ENCODE peak calls at places on chromosomes 6 and 20, in four cellular contexts. F, K, Q and I are unnamed samples.

GRCh38 chr20:59752704-59753460 is 148.5 kb downstream of the PHACTR3 start:
- DNase-seq in F (no peak), K (no peak), Q (peak), I (no peak)

GRCh38 chr20:53100476-53100911 is 128.3 kb downstream of the TSHZ2 start:
- DNase-seq in F (no peak), K (no peak), Q (no peak), I (no peak)

GRCh38 chr20:59958626-59959025 is 403 bp downstream of the CDH26 start:
- DNase-seq in F (no peak), K (no peak), Q (no peak), I (no peak)

GRCh38 chr20:55213653-55214052 is 738.3 kb downstream of the DOK5 start:
- DNase-seq in F (no peak), K (no peak), Q (no peak), I (no peak)

GRCh38 chr20:32445539-32446273 is 87.6 kb downstream of the ASXL1 start:
- DNase-seq in F (no peak), K (no peak), Q (no peak), I (peak)

GRCh38 chr20:58340151-58340550 is 30.6 kb downstream of the RAB22A start:
- DNase-seq in F (no peak), K (no peak), Q (no peak), I (no peak)

GRCh38 chr6:3449750-3450305 is 7.0 kb downstream of the SLC22A23 start:
- DNase-seq in F (no peak), K (no peak), Q (peak), I (no peak)

GRCh38 chr6:123962508-123962907 is 158.8 kb downstream of the NKAIN2 start:
- DNase-seq in F (no peak), K (peak), Q (no peak), I (no peak)

GRCh38 chr6:116352515-116353471 is 18.0 kb upstream of the DSE start:
- DNase-seq in F (no peak), K (no peak), Q (peak), I (no peak)

GRCh38 chr20:21102691-21103311 is 3.4 kb downstream of the LINC00237 start:
- DNase-seq in F (peak), K (no peak), Q (no peak), I (no peak)

GRCh38 chr6:90202156-90202555 is 94.5 kb downstream of the BACH2 start:
- DNase-seq in F (no peak), K (no peak), Q (no peak), I (no peak)

GRCh38 chr6:41268478-41268877 is 18.0 kb downstream of the TREM1 start:
- DNase-seq in F (peak), K (no peak), Q (no peak), I (no peak)

GRCh38 chr20:16955971-16956370 is 207.8 kb downstream of the OTOR start:
- DNase-seq in F (no peak), K (no peak), Q (no peak), I (no peak)

GRCh38 chr6:35719830-35720733 is 16.8 kb upstream of the ARMC12 start:
- DNase-seq in F (peak), K (no peak), Q (peak), I (no peak)

GRCh38 chr20:36183155-36183944 is 28.8 kb downstream of the EPB41L1 start:
- DNase-seq in F (no peak), K (peak), Q (no peak), I (peak)

GRCh38 chr6:15675537-15676170 is 12.8 kb upstream of the DTNBP1 start:
- DNase-seq in F (no peak), K (no peak), Q (no peak), I (no peak)

GRCh38 chr20:1819311-1820136 is 75.7 kb upstream of the SIRPA start:
- DNase-seq in F (no peak), K (no peak), Q (no peak), I (no peak)

GRCh38 chr20:59751075-59751711 is 146.9 kb downstream of the PHACTR3 start:
- DNase-seq in F (peak), K (peak), Q (peak), I (peak)

GRCh38 chr6:6640915-6641314 is 52.4 kb downstream of the LY86 start:
- DNase-seq in F (no peak), K (no peak), Q (no peak), I (no peak)

GRCh38 chr6:4170297-4170696 is 34.9 kb upstream of the ECI2 start:
- DNase-seq in F (peak), K (no peak), Q (no peak), I (no peak)

GRCh38 chr20:17657898-17658647 is 24.0 kb downstream of the RRBP1 start:
- DNase-seq in F (no peak), K (no peak), Q (no peak), I (no peak)

GRCh38 chr6:160013987-160014868 is 45.3 kb downstream of the IGF2R start:
- DNase-seq in F (no peak), K (peak), Q (no peak), I (no peak)

GRCh38 chr6:137821486-137821885 is 45.6 kb upstream of the TNFAIP3 start:
- DNase-seq in F (no peak), K (no peak), Q (no peak), I (no peak)

GRCh38 chr6:1136415-1136774 is 175.5 kb upstream of the FOXQ1 start:
- DNase-seq in F (no peak), K (no peak), Q (no peak), I (no peak)

GRCh38 chr6:25961619-25962367 is 809 bp upstream of the TRIM38 start:
- DNase-seq in F (no peak), K (peak), Q (no peak), I (peak)

GRCh38 chr20:33995053-33995816 is 1.5 kb downstream of the RALY start:
- DNase-seq in F (no peak), K (no peak), Q (no peak), I (no peak)
- TF ChIP-seq HDAC2 in F (no peak), K (no peak), Q (no peak), I (no peak)

GRCh38 chr6:20630617-20631448 is 96.6 kb downstream of the CDKAL1 start:
- DNase-seq in F (no peak), K (peak), Q (peak), I (no peak)

GRCh38 chr6:20629509-20629908 is 95.3 kb downstream of the CDKAL1 start:
- DNase-seq in F (no peak), K (no peak), Q (no peak), I (no peak)

GRCh38 chr6:20630136-20630535 is 95.9 kb downstream of the CDKAL1 start:
- DNase-seq in F (peak), K (no peak), Q (no peak), I (no peak)

GRCh38 chr6:20631525-20631924 is 97.3 kb downstream of the CDKAL1 start:
- DNase-seq in F (no peak), K (no peak), Q (no peak), I (no peak)

DNA sequence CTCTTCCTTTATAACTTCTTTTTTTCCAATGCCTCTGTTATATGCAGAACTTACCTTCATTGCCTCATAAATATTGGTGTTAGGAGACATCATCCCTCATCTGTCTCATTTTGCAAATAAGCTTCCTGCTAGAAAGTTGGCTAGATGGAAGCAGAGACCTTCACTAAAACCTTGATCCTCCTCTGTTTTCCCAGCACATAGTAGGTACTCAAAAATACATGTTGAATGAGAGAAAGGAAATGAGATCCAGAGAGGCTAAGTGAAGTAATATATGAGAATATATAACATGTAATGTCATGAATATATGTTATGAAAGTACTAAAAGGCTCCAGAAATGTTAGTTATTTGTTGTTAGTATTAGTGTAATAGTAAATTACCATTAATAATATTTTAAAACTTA is 91.9 kb downstream of the CDKAL1 start:
- DNase-seq in F (no peak), K (no peak), Q (no peak), I (no peak)
- H2AFZ ChIP-seq in F (no peak), K (no peak), Q (no peak), I (no peak)

GRCh38 chr6:9116026-9116425 is 680.7 kb upstream of the SLC35B3 start:
- DNase-seq in F (no peak), K (no peak), Q (no peak), I (no peak)

GRCh38 chr6:9126845-9127560 is 691.7 kb upstream of the SLC35B3 start:
- DNase-seq in F (no peak), K (no peak), Q (no peak), I (no peak)

DNA sequence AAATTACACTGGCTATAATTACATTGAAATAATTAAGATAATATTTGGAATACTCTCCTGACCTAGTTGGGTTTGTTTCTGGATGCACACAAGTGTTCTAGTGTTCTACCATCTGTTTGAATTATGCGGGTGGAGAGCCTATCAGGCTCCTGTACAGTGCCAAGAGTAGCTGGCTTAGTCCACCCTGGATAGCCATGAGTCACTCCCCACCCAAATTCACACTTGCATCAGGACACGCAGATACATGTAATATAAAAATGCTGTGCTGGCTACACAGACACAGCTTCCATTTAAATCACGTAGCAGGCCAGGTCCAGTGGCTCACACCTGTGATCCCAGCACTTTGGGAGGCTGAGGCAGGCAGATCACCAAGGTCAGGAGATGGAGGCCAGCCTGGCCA is 686.2 kb upstream of the SLC35B3 start:
- DNase-seq in F (no peak), K (no peak), Q (no peak), I (no peak)
- TF ChIP-seq HDAC2 in F (no peak), K (no peak), Q (no peak), I (no peak)

GRCh38 chr6:134502614-134503541 is 185.0 kb upstream of the SGK1 start:
- DNase-seq in F (no peak), K (no peak), Q (no peak), I (no peak)
- H2AFZ ChIP-seq in F (peak), K (peak), Q (no peak), I (peak)

DNA sequence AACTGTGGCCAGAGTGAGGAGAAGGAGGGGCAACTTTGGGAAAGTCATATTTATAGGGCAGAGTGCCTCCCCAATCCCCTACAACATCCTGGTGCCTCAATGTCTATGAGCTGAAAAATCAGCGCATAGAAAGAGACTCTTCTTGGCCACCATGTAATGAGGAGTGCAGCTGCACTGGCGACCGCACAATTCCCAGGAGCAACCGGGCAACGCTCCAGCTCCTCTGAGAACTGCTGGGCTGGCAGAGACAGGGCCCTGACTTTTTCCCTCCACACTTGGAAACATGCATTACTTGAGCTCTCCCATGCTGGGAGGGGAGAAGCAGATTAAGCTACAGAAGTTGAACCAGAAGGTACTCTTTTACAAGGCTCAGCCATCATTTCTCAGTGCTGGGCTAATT is 31.4 kb upstream of the MARCKS start:
- DNase-seq in F (no peak), K (no peak), Q (no peak), I (no peak)
- TF ChIP-seq HDAC2 in F (no peak), K (no peak), Q (no peak), I (no peak)

GRCh38 chr6:39295538-39295937 is 18.7 kb downstream of the KCNK17 start:
- DNase-seq in F (no peak), K (no peak), Q (no peak), I (peak)

GRCh38 chr6:39296745-39297640 is 17.2 kb downstream of the KCNK17 start:
- DNase-seq in F (no peak), K (no peak), Q (no peak), I (no peak)

GRCh38 chr6:39294899-39295298 is 19.3 kb downstream of the KCNK17 start:
- DNase-seq in F (no peak), K (no peak), Q (no peak), I (no peak)

GRCh38 chr6:39300739-39301138 is 13.5 kb downstream of the KCNK17 start:
- DNase-seq in F (no peak), K (no peak), Q (no peak), I (no peak)

GRCh38 chr6:39298061-39298460 is 16.2 kb downstream of the KCNK17 start:
- DNase-seq in F (no peak), K (peak), Q (no peak), I (no peak)
- H2AFZ ChIP-seq in F (no peak), K (no peak), Q (no peak), I (no peak)

GRCh38 chr6:78611886-78612480 is 255.4 kb upstream of the IRAK1BP1 start:
- DNase-seq in F (no peak), K (peak), Q (no peak), I (peak)
- TF ChIP-seq HDAC2 in F (no peak), K (no peak), Q (no peak), I (no peak)

DNA sequence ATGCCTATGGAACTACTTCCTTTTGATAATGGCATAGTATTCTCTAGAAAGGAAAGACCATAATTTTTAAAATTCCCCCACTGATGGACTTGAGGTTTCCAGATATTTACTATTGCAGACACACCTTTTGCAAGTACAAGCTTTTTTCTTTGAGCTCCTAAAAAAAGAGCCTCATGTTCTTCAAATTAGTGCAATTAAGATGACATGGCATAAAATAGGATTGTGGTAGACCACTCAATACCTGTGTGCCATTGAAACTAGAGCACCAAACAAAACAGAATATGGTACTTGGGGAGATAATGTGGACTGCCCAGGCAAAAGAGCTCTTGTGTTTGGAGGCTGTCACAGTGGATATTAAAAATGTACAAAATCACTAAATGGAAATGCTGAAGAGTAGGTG is 19.0 kb upstream of the LAMA2 start:
- DNase-seq in F (no peak), K (no peak), Q (no peak), I (no peak)
- H2AFZ ChIP-seq in F (no peak), K (no peak), Q (no peak), I (no peak)

GRCh38 chr6:39432311-39433025 is 110.0 kb upstream of the KCNK16 start:
- DNase-seq in F (no peak), K (no peak), Q (no peak), I (no peak)

GRCh38 chr6:39430968-39431523 is 108.5 kb upstream of the KCNK16 start:
- DNase-seq in F (peak), K (no peak), Q (no peak), I (no peak)

GRCh38 chr6:39433630-39434029 is 111.1 kb upstream of the KCNK16 start:
- DNase-seq in F (peak), K (no peak), Q (no peak), I (no peak)

GRCh38 chr6:39428152-39428551 is 105.7 kb upstream of the KCNK16 start:
- DNase-seq in F (no peak), K (no peak), Q (no peak), I (no peak)

GRCh38 chr6:39430446-39430845 is 107.9 kb upstream of the KCNK16 start:
- DNase-seq in F (no peak), K (no peak), Q (no peak), I (no peak)
- TF ChIP-seq HDAC2 in F (no peak), K (no peak), Q (no peak), I (no peak)

GRCh38 chr20:24150406-24150805 is 161.8 kb upstream of the GGTLC1 start:
- DNase-seq in F (no peak), K (no peak), Q (no peak), I (no peak)
- H2AFZ ChIP-seq in F (peak), K (no peak), Q (no peak), I (no peak)